ENCODE peak calls at places on chromosomes 3 and 15, in ten cellular contexts. One of them, this sample, is unnamed.

GRCh38 chr3:62142280-62142679 is 231.1 kb downstream of the FEZF2 start:
- DNase-seq in heart left ventricle: no peak
- DNase-seq in A549: no peak
- DNase-seq in adrenal gland: no peak
- DNase-seq in HepG2: no peak
- DNase-seq in HCT116: no peak
- DNase-seq in prostate gland: no peak
- DNase-seq in transverse colon: no peak
- DNase-seq in GM12892: no peak
- DNase-seq in ovary: no peak
- DNase-seq in this sample: no peak

GRCh38 chr3:114666613-114667012 is 372.8 kb downstream of the TIGIT start:
- DNase-seq in heart left ventricle: no peak
- DNase-seq in A549: no peak
- DNase-seq in adrenal gland: no peak
- DNase-seq in HepG2: no peak
- DNase-seq in HCT116: no peak
- DNase-seq in prostate gland: no peak
- DNase-seq in transverse colon: no peak
- DNase-seq in GM12892: no peak
- DNase-seq in ovary: no peak
- DNase-seq in this sample: no peak

GRCh38 chr15:25391971-25392733 is 46.7 kb downstream of the UBE3A start:
- DNase-seq in heart left ventricle: no peak
- DNase-seq in A549: no peak
- DNase-seq in adrenal gland: no peak
- DNase-seq in HepG2: no peak
- DNase-seq in HCT116: no peak
- DNase-seq in prostate gland: no peak
- DNase-seq in transverse colon: no peak
- DNase-seq in GM12892: no peak
- DNase-seq in ovary: no peak
- DNase-seq in this sample: no peak

GRCh38 chr15:81304226-81304625 is 19.7 kb downstream of the STARD5 start:
- DNase-seq in heart left ventricle: peak; percentile 51
- DNase-seq in A549: no peak
- DNase-seq in adrenal gland: no peak
- DNase-seq in HepG2: no peak
- DNase-seq in HCT116: no peak
- DNase-seq in prostate gland: no peak
- DNase-seq in transverse colon: no peak
- DNase-seq in GM12892: no peak
- DNase-seq in ovary: no peak
- DNase-seq in this sample: no peak

GRCh38 chr3:179189764-179190163 is 41.6 kb downstream of the PIK3CA start:
- DNase-seq in heart left ventricle: no peak
- DNase-seq in A549: no peak
- DNase-seq in adrenal gland: no peak
- DNase-seq in HepG2: no peak
- DNase-seq in HCT116: no peak
- DNase-seq in prostate gland: no peak
- DNase-seq in transverse colon: no peak
- DNase-seq in GM12892: no peak
- DNase-seq in ovary: no peak
- DNase-seq in this sample: no peak

GRCh38 chr3:122392868-122393844 is 9.2 kb downstream of the FAM162A start:
- DNase-seq in heart left ventricle: no peak
- DNase-seq in A549: peak; percentile 60
- DNase-seq in adrenal gland: peak; percentile 27
- DNase-seq in HepG2: peak; percentile 47
- DNase-seq in HCT116: no peak
- DNase-seq in prostate gland: no peak
- DNase-seq in transverse colon: no peak
- DNase-seq in GM12892: no peak
- DNase-seq in ovary: no peak
- DNase-seq in this sample: peak; percentile 7

GRCh38 chr15:43872416-43873020 is 45.7 kb downstream of the WDR76 start:
- DNase-seq in heart left ventricle: no peak
- DNase-seq in A549: peak; percentile 69
- DNase-seq in adrenal gland: peak; percentile 39
- DNase-seq in HepG2: peak; percentile 57
- DNase-seq in HCT116: peak; percentile 45
- DNase-seq in prostate gland: peak; percentile 23
- DNase-seq in transverse colon: peak; percentile 11
- DNase-seq in GM12892: no peak
- DNase-seq in ovary: peak; percentile 27
- DNase-seq in this sample: no peak

GRCh38 chr3:170809021-170809974 is 60.7 kb downstream of the RPL22L1 start:
- DNase-seq in heart left ventricle: peak; percentile 20
- DNase-seq in A549: peak; percentile 55
- DNase-seq in adrenal gland: peak; percentile 45
- DNase-seq in HepG2: peak; percentile 30
- DNase-seq in HCT116: peak; percentile 56
- DNase-seq in prostate gland: peak; percentile 21
- DNase-seq in transverse colon: peak; percentile 21
- DNase-seq in GM12892: no peak
- DNase-seq in ovary: no peak
- DNase-seq in this sample: no peak

GRCh38 chr15:48333553-48333952 is 2.3 kb downstream of the DUT start:
- DNase-seq in heart left ventricle: no peak
- DNase-seq in A549: no peak
- DNase-seq in adrenal gland: no peak
- DNase-seq in HepG2: peak; percentile 39
- DNase-seq in HCT116: no peak
- DNase-seq in prostate gland: no peak
- DNase-seq in transverse colon: no peak
- DNase-seq in GM12892: no peak
- DNase-seq in ovary: no peak
- DNase-seq in this sample: no peak

GRCh38 chr15:48332642-48333034 is 1.4 kb downstream of the DUT start:
- DNase-seq in heart left ventricle: no peak
- DNase-seq in A549: no peak
- DNase-seq in adrenal gland: no peak
- DNase-seq in HepG2: no peak
- DNase-seq in HCT116: no peak
- DNase-seq in prostate gland: no peak
- DNase-seq in transverse colon: no peak
- DNase-seq in GM12892: no peak
- DNase-seq in ovary: no peak
- DNase-seq in this sample: no peak

GRCh38 chr15:48331796-48332641 is 790 bp downstream of the DUT start:
- DNase-seq in heart left ventricle: peak; percentile 75
- DNase-seq in A549: peak; percentile 69
- DNase-seq in adrenal gland: peak; percentile 72
- DNase-seq in HepG2: peak; percentile 21
- DNase-seq in HCT116: peak; percentile 44
- DNase-seq in prostate gland: peak; percentile 63
- DNase-seq in transverse colon: peak; percentile 60
- DNase-seq in GM12892: peak; percentile 66
- DNase-seq in ovary: no peak
- DNase-seq in this sample: peak; percentile 64

GRCh38 chr15:48330045-48330840 is 986 bp upstream of the DUT start:
- DNase-seq in heart left ventricle: no peak
- DNase-seq in A549: no peak
- DNase-seq in adrenal gland: no peak
- DNase-seq in HepG2: no peak
- DNase-seq in HCT116: no peak
- DNase-seq in prostate gland: no peak
- DNase-seq in transverse colon: no peak
- DNase-seq in GM12892: no peak
- DNase-seq in ovary: no peak
- DNase-seq in this sample: no peak

GRCh38 chr15:48330855-48331795 is at the start of gene DUT:
- DNase-seq in heart left ventricle: peak; percentile 90
- DNase-seq in A549: peak; percentile 76
- DNase-seq in adrenal gland: peak; percentile 85
- DNase-seq in HepG2: peak; percentile 40
- DNase-seq in HCT116: peak; percentile 34
- DNase-seq in prostate gland: peak; percentile 84
- DNase-seq in transverse colon: peak; percentile 88
- DNase-seq in GM12892: peak; percentile 59
- DNase-seq in ovary: peak; percentile 89
- DNase-seq in this sample: peak; percentile 58
- TF ChIP-seq POLR2A in heart left ventricle: peak; percentile 77
- TF ChIP-seq POLR2A in A549: peak; percentile 93
- TF ChIP-seq POLR2A in adrenal gland: peak; percentile 75
- TF ChIP-seq POLR2A in HepG2: peak; percentile 74
- TF ChIP-seq POLR2A in HCT116: peak; percentile 76
- TF ChIP-seq POLR2A in prostate gland: peak; percentile 74
- TF ChIP-seq POLR2A in transverse colon: peak; percentile 87
- TF ChIP-seq POLR2A in GM12892: peak; percentile 85
- TF ChIP-seq POLR2A in ovary: peak; percentile 82
- TF ChIP-seq POLR2A in this sample: peak; percentile 84

GRCh38 chr3:57952651-57953050 is 55.6 kb upstream of the FLNB start:
- DNase-seq in heart left ventricle: no peak
- DNase-seq in A549: no peak
- DNase-seq in adrenal gland: no peak
- DNase-seq in HepG2: no peak
- DNase-seq in HCT116: no peak
- DNase-seq in prostate gland: no peak
- DNase-seq in transverse colon: no peak
- DNase-seq in GM12892: no peak
- DNase-seq in ovary: no peak
- DNase-seq in this sample: no peak

GRCh38 chr3:57951106-57951882 is 56.9 kb upstream of the FLNB start:
- DNase-seq in heart left ventricle: peak; percentile 80
- DNase-seq in A549: peak; percentile 74
- DNase-seq in adrenal gland: peak; percentile 78
- DNase-seq in HepG2: peak; percentile 62
- DNase-seq in HCT116: peak; percentile 33
- DNase-seq in prostate gland: no peak
- DNase-seq in transverse colon: peak; percentile 60
- DNase-seq in GM12892: no peak
- DNase-seq in ovary: peak; percentile 48
- DNase-seq in this sample: no peak

GRCh38 chr3:57949779-57950618 is 58.2 kb upstream of the FLNB start:
- DNase-seq in heart left ventricle: no peak
- DNase-seq in A549: peak; percentile 56
- DNase-seq in adrenal gland: no peak
- DNase-seq in HepG2: peak; percentile 38
- DNase-seq in HCT116: peak; percentile 22
- DNase-seq in prostate gland: no peak
- DNase-seq in transverse colon: no peak
- DNase-seq in GM12892: no peak
- DNase-seq in ovary: no peak
- DNase-seq in this sample: no peak

GRCh38 chr3:57953541-57953940 is 54.7 kb upstream of the FLNB start:
- DNase-seq in heart left ventricle: no peak
- DNase-seq in A549: no peak
- DNase-seq in adrenal gland: no peak
- DNase-seq in HepG2: no peak
- DNase-seq in HCT116: no peak
- DNase-seq in prostate gland: no peak
- DNase-seq in transverse colon: no peak
- DNase-seq in GM12892: no peak
- DNase-seq in ovary: no peak
- DNase-seq in this sample: no peak

DNA sequence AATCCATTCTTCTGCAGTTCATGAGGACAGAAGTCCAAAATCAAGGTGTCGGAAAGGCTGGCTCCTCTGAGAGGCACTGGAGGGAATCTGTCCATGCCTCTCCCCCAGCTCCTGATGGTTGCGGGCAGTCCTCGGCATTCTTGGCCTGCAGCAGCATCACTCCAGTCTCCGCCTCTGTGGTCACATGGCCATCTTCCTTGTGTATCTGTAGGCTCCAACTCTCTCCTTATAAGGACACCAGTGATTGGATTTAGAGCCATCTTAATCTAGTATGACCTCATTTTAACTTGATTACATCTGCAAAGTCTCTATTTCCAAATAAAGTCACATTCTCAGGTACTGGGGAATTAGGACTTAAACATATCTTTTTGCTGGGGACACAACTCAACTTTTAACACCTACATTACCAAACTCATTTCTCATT is 56.0 kb upstream of the FLNB start:
- DNase-seq in heart left ventricle: peak; percentile 74
- DNase-seq in A549: peak; percentile 87
- DNase-seq in adrenal gland: peak; percentile 52
- DNase-seq in HepG2: peak; percentile 49
- DNase-seq in HCT116: peak; percentile 36
- DNase-seq in prostate gland: no peak
- DNase-seq in transverse colon: no peak
- DNase-seq in GM12892: no peak
- DNase-seq in ovary: peak; percentile 41
- DNase-seq in this sample: no peak
- TF ChIP-seq POLR2A in heart left ventricle: no peak
- TF ChIP-seq POLR2A in A549: no peak
- TF ChIP-seq POLR2A in adrenal gland: no peak
- TF ChIP-seq POLR2A in HepG2: no peak
- TF ChIP-seq POLR2A in HCT116: no peak
- TF ChIP-seq POLR2A in prostate gland: no peak
- TF ChIP-seq POLR2A in transverse colon: peak; percentile 32
- TF ChIP-seq POLR2A in GM12892: no peak
- TF ChIP-seq POLR2A in ovary: no peak
- TF ChIP-seq POLR2A in this sample: no peak

GRCh38 chr3:183306798-183307671 is 54.0 kb downstream of the B3GNT5 start:
- DNase-seq in heart left ventricle: peak; percentile 76
- DNase-seq in A549: peak; percentile 50
- DNase-seq in adrenal gland: peak; percentile 88
- DNase-seq in HepG2: no peak
- DNase-seq in HCT116: no peak
- DNase-seq in prostate gland: peak; percentile 89
- DNase-seq in transverse colon: peak; percentile 91
- DNase-seq in GM12892: no peak
- DNase-seq in ovary: no peak
- DNase-seq in this sample: peak; percentile 10
- TF ChIP-seq POLR2A in heart left ventricle: no peak
- TF ChIP-seq POLR2A in A549: no peak
- TF ChIP-seq POLR2A in adrenal gland: no peak
- TF ChIP-seq POLR2A in HepG2: no peak
- TF ChIP-seq POLR2A in HCT116: no peak
- TF ChIP-seq POLR2A in prostate gland: peak; percentile 7
- TF ChIP-seq POLR2A in transverse colon: peak; percentile 65
- TF ChIP-seq POLR2A in GM12892: no peak
- TF ChIP-seq POLR2A in ovary: no peak
- TF ChIP-seq POLR2A in this sample: no peak

GRCh38 chr15:68595260-68595564 is 16.4 kb downstream of the CORO2B start:
- DNase-seq in heart left ventricle: no peak
- DNase-seq in A549: no peak
- DNase-seq in adrenal gland: no peak
- DNase-seq in HepG2: no peak
- DNase-seq in HCT116: no peak
- DNase-seq in prostate gland: no peak
- DNase-seq in transverse colon: no peak
- DNase-seq in GM12892: no peak
- DNase-seq in ovary: no peak
- DNase-seq in this sample: no peak

GRCh38 chr15:68597581-68597980 is 18.8 kb downstream of the CORO2B start:
- DNase-seq in heart left ventricle: no peak
- DNase-seq in A549: no peak
- DNase-seq in adrenal gland: no peak
- DNase-seq in HepG2: no peak
- DNase-seq in HCT116: no peak
- DNase-seq in prostate gland: no peak
- DNase-seq in transverse colon: no peak
- DNase-seq in GM12892: no peak
- DNase-seq in ovary: no peak
- DNase-seq in this sample: no peak

GRCh38 chr15:68598171-68599152 is 19.7 kb downstream of the CORO2B start:
- DNase-seq in heart left ventricle: no peak
- DNase-seq in A549: no peak
- DNase-seq in adrenal gland: no peak
- DNase-seq in HepG2: no peak
- DNase-seq in HCT116: no peak
- DNase-seq in prostate gland: no peak
- DNase-seq in transverse colon: no peak
- DNase-seq in GM12892: no peak
- DNase-seq in ovary: no peak
- DNase-seq in this sample: no peak

GRCh38 chr15:68595761-68596160 is 17.0 kb downstream of the CORO2B start:
- DNase-seq in heart left ventricle: no peak
- DNase-seq in A549: no peak
- DNase-seq in adrenal gland: no peak
- DNase-seq in HepG2: no peak
- DNase-seq in HCT116: no peak
- DNase-seq in prostate gland: no peak
- DNase-seq in transverse colon: no peak
- DNase-seq in GM12892: no peak
- DNase-seq in ovary: no peak
- DNase-seq in this sample: no peak

DNA sequence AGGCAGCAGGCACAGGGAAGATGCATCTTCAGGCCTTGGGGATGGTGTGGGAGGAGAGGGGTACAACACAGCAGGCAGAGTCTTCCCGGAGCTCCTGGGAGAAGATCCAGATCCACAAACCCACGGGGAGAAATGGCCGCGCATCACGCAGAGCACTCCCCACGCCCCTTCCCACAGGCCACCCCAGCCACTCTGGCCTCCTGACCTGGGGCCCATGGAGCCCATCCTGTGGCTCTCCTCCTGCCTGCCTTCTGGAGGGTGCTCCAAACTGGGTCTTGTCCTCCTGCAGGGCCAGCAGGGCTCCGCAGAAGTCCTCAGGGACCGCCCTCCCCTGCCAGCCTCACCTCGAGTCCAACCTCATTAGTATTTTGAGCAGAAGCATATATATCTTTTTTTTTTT is 17.9 kb downstream of the CORO2B start:
- DNase-seq in heart left ventricle: no peak
- DNase-seq in A549: no peak
- DNase-seq in adrenal gland: no peak
- DNase-seq in HepG2: no peak
- DNase-seq in HCT116: no peak
- DNase-seq in prostate gland: no peak
- DNase-seq in transverse colon: no peak
- DNase-seq in GM12892: no peak
- DNase-seq in ovary: no peak
- DNase-seq in this sample: no peak
- TF ChIP-seq POLR2A in heart left ventricle: no peak
- TF ChIP-seq POLR2A in A549: no peak
- TF ChIP-seq POLR2A in adrenal gland: no peak
- TF ChIP-seq POLR2A in HepG2: no peak
- TF ChIP-seq POLR2A in HCT116: no peak
- TF ChIP-seq POLR2A in prostate gland: no peak
- TF ChIP-seq POLR2A in transverse colon: no peak
- TF ChIP-seq POLR2A in GM12892: no peak
- TF ChIP-seq POLR2A in ovary: no peak
- TF ChIP-seq POLR2A in this sample: no peak

This sample was measured in GM12891.